ENCODE peak calls at places on chromosomes 12 and 14, in four cellular contexts. Q, G, Y and V are unnamed samples.

GRCh38 chr14:50425816-50426215 is 29.1 kb upstream of the CDKL1 start:
- DNase-seq in Q (no peak), G (peak), Y (peak), V (no peak)

GRCh38 chr14:58100735-58101368 is 51.2 kb downstream of the ARMH4 start:
- DNase-seq in Q (no peak), G (peak), Y (peak), V (no peak)

GRCh38 chr14:22845821-22846625 is 9.6 kb downstream of the MMP14 start:
- DNase-seq in Q (no peak), G (no peak), Y (no peak), V (peak)

GRCh38 chr14:20490563-20490962 is 14.8 kb upstream of the RNASE10 start:
- DNase-seq in Q (no peak), G (no peak), Y (no peak), V (no peak)

GRCh38 chr14:61642246-61642982 is 52.9 kb upstream of the HIF1A start:
- DNase-seq in Q (no peak), G (peak), Y (peak), V (no peak)

GRCh38 chr12:131011165-131012079 is 57.7 kb downstream of the ADGRD1 start:
- DNase-seq in Q (no peak), G (no peak), Y (no peak), V (peak)

GRCh38 chr14:61388976-61389576 is 67.7 kb downstream of the PRKCH start:
- DNase-seq in Q (no peak), G (peak), Y (no peak), V (no peak)

GRCh38 chr12:34399631-34400422 is 377.5 kb downstream of the ALG10 start:
- DNase-seq in Q (peak), G (no peak), Y (no peak), V (peak)

GRCh38 chr12:90808568-90808967 is 146.4 kb downstream of the CCER1 start:
- DNase-seq in Q (no peak), G (no peak), Y (no peak), V (no peak)

GRCh38 chr14:74235017-74235416 is 4.2 kb upstream of the VSX2 start:
- DNase-seq in Q (no peak), G (no peak), Y (no peak), V (no peak)

GRCh38 chr12:53939141-53940108 is 794 bp downstream of the HOXC13 start:
- DNase-seq in Q (no peak), G (peak), Y (no peak), V (no peak)

GRCh38 chr12:50132505-50133135 is 20.6 kb downstream of the COX14 start:
- DNase-seq in Q (peak), G (peak), Y (peak), V (no peak)

GRCh38 chr12:70853326-70853725 is 67.2 kb downstream of the PTPRR start:
- DNase-seq in Q (no peak), G (peak), Y (peak), V (no peak)

GRCh38 chr14:97177016-97177415 is 379.8 kb downstream of the VRK1 start:
- DNase-seq in Q (no peak), G (no peak), Y (no peak), V (no peak)

GRCh38 chr12:121799175-121799841 is 4.5 kb upstream of the SETD1B start:
- DNase-seq in Q (peak), G (peak), Y (peak), V (no peak)

GRCh38 chr12:13173537-13173936 is 23.0 kb upstream of the EMP1 start:
- DNase-seq in Q (peak), G (peak), Y (peak), V (no peak)

GRCh38 chr12:111156304-111156703 is 212.6 kb downstream of the PHETA1 start:
- DNase-seq in Q (no peak), G (no peak), Y (no peak), V (no peak)

GRCh38 chr14:24692382-24693352 is 58.7 kb upstream of the GZMB start:
- DNase-seq in Q (no peak), G (no peak), Y (no peak), V (no peak)

GRCh38 chr14:103108749-103109207 is 14.3 kb downstream of the EXOC3L4 start:
- DNase-seq in Q (peak), G (peak), Y (peak), V (no peak)

GRCh38 chr12:65609359-65609771 is 214.9 kb upstream of the HMGA2 start:
- DNase-seq in Q (no peak), G (peak), Y (peak), V (no peak)

GRCh38 chr14:85187521-85187920 is 342.4 kb upstream of the FLRT2 start:
- DNase-seq in Q (no peak), G (no peak), Y (no peak), V (no peak)

GRCh38 chr12:26648066-26648465 is 184.9 kb downstream of the ITPR2 start:
- DNase-seq in Q (no peak), G (no peak), Y (no peak), V (no peak)

GRCh38 chr12:4526923-4527546 is 11.7 kb upstream of the RAD51AP1 start:
- DNase-seq in Q (peak), G (peak), Y (peak), V (no peak)

GRCh38 chr14:100536721-100537700 is 50.2 kb downstream of the BEGAIN start:
- DNase-seq in Q (peak), G (no peak), Y (no peak), V (peak)

GRCh38 chr12:1793426-1794210 is 26.7 kb upstream of the LRTM2 start:
- DNase-seq in Q (peak), G (no peak), Y (no peak), V (peak)

GRCh38 chr12:6450869-6451347 is 934 bp upstream of the TAPBPL start:
- DNase-seq in Q (no peak), G (no peak), Y (no peak), V (no peak)

GRCh38 chr12:52407918-52408317 is 1.8 kb upstream of the KRT82 start:
- DNase-seq in Q (no peak), G (no peak), Y (no peak), V (no peak)

GRCh38 chr12:124002021-124002640 is 29.1 kb downstream of the ZNF664 start:
- DNase-seq in Q (no peak), G (no peak), Y (no peak), V (no peak)

GRCh38 chr12:17030338-17030737 is 424.4 kb upstream of the LMO3 start:
- DNase-seq in Q (no peak), G (no peak), Y (no peak), V (no peak)

DNA sequence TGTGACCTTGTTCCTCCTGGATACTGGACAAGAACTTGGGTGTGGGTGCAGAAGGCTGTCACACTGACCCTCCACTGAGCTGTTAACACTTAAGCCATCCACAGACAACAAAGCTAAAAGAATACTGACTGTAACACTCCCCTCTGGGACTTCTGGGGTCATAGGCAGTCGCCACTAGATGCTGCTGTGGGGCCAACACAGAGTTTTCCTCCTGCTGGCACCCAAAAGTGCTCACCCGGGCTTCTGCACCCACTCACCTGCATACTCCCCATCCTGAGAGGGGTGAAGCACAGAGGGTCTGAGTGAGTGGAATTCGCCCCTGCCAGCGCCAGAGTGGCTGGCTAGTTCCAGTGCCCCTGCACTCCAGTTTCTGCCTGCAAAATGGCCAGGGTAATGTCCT is 422.4 kb upstream of the LMO3 start:
- DNase-seq in Q (no peak), G (no peak), Y (no peak), V (no peak)
- TF ChIP-seq CTCF in Q (no peak), G (no peak), Y (no peak), V (no peak)

GRCh38 chr12:109302358-109302757 is 6.7 kb downstream of the FOXN4 start:
- DNase-seq in Q (no peak), G (peak), Y (no peak), V (no peak)
- TF ChIP-seq CTCF in Q (no peak), G (no peak), Y (no peak), V (peak)

DNA sequence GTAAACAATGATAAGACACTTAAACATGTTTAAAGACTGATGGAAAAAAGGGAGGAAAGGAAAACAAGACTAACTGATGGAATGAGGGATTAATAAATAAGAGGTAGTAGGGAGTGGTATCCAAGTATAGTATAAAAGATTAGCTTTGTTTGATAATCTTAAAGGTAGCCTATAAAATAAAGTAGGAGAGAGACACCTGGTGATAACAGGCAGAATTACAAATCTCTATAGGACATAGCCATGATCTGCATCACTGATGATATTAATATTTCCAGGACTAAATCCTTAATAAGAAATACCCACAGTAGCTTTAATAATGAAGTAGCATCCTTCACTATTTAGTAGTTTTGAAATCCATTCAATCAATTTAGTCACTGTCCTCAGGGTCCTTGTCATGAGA is 30.4 kb downstream of the DLGAP5 start:
- DNase-seq in Q (peak), G (peak), Y (peak), V (no peak)
- TF ChIP-seq CTCF in Q (no peak), G (peak), Y (peak), V (peak)

GRCh38 chr14:31300296-31300695 is 92.7 kb upstream of the HECTD1 start:
- DNase-seq in Q (no peak), G (no peak), Y (no peak), V (no peak)
- TF ChIP-seq CTCF in Q (no peak), G (peak), Y (peak), V (peak)

DNA sequence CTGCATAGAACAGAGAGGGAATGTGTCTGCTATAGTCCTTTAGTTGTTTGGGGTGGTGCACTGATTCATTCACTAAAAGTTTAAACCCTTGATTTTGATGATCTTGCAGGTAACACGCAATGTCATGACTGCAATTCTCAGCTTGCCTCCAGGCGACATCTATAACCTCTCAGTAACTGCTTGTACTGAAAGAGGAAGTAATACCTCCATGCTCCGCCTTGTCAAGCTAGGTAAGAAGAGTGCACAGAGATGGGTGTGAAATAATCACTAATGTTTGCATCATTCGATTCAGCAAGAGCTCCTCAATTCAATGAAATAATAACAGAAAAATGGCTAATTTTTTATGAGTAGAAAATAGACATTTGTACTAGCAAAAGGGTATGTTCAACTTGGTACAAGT is 203.7 kb downstream of the PTPRO start:
- DNase-seq in Q (peak), G (no peak), Y (no peak), V (no peak)
- TF ChIP-seq CTCF in Q (no peak), G (no peak), Y (no peak), V (no peak)

DNA sequence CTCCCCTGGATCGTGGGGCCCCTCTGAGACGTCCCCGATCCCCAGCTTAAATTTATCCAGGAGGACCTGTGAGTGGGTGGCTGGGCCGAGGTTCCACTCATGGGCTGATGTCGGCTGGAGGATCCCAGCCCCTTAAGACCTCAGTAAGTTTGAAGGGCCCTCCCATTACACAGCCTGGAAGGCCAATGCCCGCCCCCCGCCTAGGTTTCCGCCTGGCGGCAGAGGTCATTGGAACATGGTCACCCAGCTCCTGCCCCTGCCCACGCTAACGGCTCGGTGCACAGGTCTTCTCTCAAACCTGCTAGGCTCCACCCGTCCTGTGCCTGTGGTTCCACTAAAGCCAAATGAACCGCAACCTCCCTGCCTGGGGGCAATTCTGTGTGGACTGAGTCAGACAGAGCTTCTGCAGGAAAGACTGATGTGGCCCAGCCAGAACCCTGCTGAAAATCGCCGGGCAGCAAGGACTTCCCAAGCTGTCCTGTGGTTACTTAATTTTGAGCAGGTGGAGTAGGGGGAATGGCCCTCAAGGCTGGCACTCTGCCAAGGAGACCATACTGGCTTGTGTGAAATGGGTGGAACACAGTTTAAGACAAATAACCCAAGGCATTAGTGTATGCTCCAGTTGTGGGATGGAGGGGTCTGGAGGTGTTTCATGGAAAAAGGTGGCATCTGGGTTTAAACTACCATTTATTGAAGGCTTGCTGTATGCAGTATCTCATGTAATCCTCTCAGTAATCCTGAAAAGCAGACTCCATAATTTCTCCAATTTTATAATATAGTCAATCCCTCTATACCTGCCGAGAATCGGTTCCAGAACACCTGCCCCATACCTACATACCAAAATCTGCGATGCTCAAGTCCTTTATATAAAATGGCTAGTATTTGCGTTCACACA is 903 bp upstream of the NT5DC3 start:
- DNase-seq in Q (peak), G (peak), Y (peak), V (peak)
- TF ChIP-seq CTCF in Q (no peak), G (no peak), Y (no peak), V (no peak)

DNA sequence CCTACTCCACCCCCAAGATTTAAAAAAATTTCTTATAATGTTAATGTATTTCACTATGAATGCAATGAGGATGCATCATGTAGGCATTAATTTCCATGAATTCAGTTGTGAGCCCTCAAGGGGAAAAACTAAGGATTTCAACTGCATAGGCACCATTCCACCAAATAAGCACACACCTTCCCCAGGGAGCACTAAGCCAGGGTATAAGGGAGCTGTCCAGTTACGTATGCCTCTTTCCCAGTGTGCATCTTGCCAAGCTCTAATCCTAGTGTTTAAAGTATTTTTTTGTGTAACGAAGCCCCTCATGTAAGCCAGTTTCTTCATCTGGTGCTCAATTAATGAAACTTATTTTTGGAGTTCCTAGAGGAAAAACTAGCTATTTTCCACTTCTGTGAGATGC is 6.6 kb downstream of the FERMT2 start:
- DNase-seq in Q (no peak), G (peak), Y (no peak), V (no peak)
- TF ChIP-seq CTCF in Q (no peak), G (no peak), Y (no peak), V (no peak)

DNA sequence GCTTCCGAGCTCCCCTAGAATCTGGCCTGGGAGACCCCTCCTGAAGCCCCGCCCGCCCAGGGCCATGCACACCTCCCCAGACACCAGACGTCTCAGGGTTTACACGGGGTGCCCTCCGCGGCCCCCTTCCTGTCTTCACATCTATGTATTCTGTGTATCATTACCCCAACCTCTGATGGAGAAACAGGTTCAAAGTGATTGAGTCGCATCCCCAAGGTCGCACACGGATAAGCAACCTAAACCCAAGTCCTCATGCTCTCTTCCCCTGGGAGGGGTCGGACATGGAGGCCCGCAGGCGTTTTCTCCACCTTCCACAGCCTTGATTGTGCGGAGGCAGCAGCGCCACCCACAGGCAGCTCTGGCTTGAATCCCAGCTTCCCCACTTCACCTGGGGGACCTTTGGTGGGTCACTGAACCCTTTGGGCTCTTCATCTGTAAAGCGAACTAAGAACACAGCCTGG is 237.3 kb downstream of the BCL11B start:
- DNase-seq in Q (no peak), G (no peak), Y (no peak), V (no peak)
- TF ChIP-seq CTCF in Q (no peak), G (no peak), Y (no peak), V (peak)